ENCODE peak calls at places on chromosomes 6 and 20, in seven cellular contexts. I, K, H, L, E, U and R are unnamed samples.

GRCh38 chr20:22796465-22797077 is 212.2 kb upstream of the FOXA2 start:
- DNase-seq in I (no peak), K (peak), H (peak), L (no peak), E (no peak), U (peak), R (no peak)

GRCh38 chr20:22577515-22578220 is 6.7 kb downstream of the FOXA2 start:
- DNase-seq in I (peak), K (no peak), H (no peak), L (no peak), E (no peak), U (no peak), R (no peak)

GRCh38 chr6:46217671-46218131 is 46.9 kb upstream of the ENPP5 start:
- DNase-seq in I (no peak), K (peak), H (no peak), L (no peak), E (peak), U (peak), R (no peak)

GRCh38 chr6:42336431-42336830 is 115.3 kb downstream of the TRERF1 start:
- DNase-seq in I (no peak), K (no peak), H (no peak), L (no peak), E (no peak), U (no peak), R (no peak)

GRCh38 chr20:43473058-43473704 is 15.5 kb downstream of the SRSF6 start:
- DNase-seq in I (no peak), K (no peak), H (no peak), L (no peak), E (no peak), U (no peak), R (no peak)

GRCh38 chr6:134925800-134926199 is 24.1 kb downstream of the ALDH8A1 start:
- DNase-seq in I (no peak), K (peak), H (peak), L (no peak), E (no peak), U (no peak), R (no peak)

GRCh38 chr6:88725111-88725711 is 238.2 kb downstream of the RNGTT start:
- DNase-seq in I (no peak), K (peak), H (peak), L (peak), E (peak), U (peak), R (no peak)

GRCh38 chr6:34095741-34096140 is 50.1 kb downstream of the GRM4 start:
- DNase-seq in I (no peak), K (no peak), H (no peak), L (no peak), E (no peak), U (no peak), R (no peak)

GRCh38 chr20:36322131-36322530 is 16.0 kb downstream of the DLGAP4 start:
- DNase-seq in I (no peak), K (no peak), H (no peak), L (no peak), E (no peak), U (no peak), R (no peak)

GRCh38 chr20:31821427-31821826 is 2.3 kb downstream of the MYLK2 start:
- DNase-seq in I (no peak), K (no peak), H (no peak), L (no peak), E (no peak), U (no peak), R (no peak)

GRCh38 chr20:19767070-19767469 is 9.0 kb downstream of the RIN2 start:
- DNase-seq in I (no peak), K (no peak), H (no peak), L (no peak), E (no peak), U (no peak), R (no peak)

GRCh38 chr6:101650402-101651100 is 257.0 kb downstream of the GRIK2 start:
- DNase-seq in I (no peak), K (no peak), H (no peak), L (no peak), E (no peak), U (no peak), R (no peak)

GRCh38 chr20:4973330-4974097 is 27.8 kb downstream of the SLC23A2 start:
- DNase-seq in I (peak), K (peak), H (peak), L (peak), E (peak), U (peak), R (no peak)

GRCh38 chr20:47150403-47151152 is 205.9 kb downstream of the ZMYND8 start:
- DNase-seq in I (peak), K (peak), H (peak), L (no peak), E (no peak), U (peak), R (no peak)

GRCh38 chr6:42101186-42101657 is 41.2 kb downstream of the C6orf132 start:
- DNase-seq in I (peak), K (peak), H (peak), L (no peak), E (no peak), U (no peak), R (no peak)

GRCh38 chr20:62571667-62572344 is 70.5 kb upstream of the SLCO4A1 start:
- DNase-seq in I (no peak), K (no peak), H (no peak), L (no peak), E (no peak), U (no peak), R (no peak)

GRCh38 chr20:41365785-41366545 is 653 bp downstream of the EMILIN3 start:
- DNase-seq in I (no peak), K (peak), H (no peak), L (no peak), E (no peak), U (no peak), R (no peak)

GRCh38 chr6:159047896-159048685 is 3.3 kb upstream of the TAGAP start:
- DNase-seq in I (no peak), K (no peak), H (no peak), L (no peak), E (no peak), U (no peak), R (no peak)

GRCh38 chr20:57435498-57436222 is 44.5 kb downstream of the RBM38 start:
- DNase-seq in I (peak), K (peak), H (peak), L (peak), E (no peak), U (peak), R (no peak)

GRCh38 chr6:76707630-76708029 is 635.2 kb upstream of the IMPG1 start:
- DNase-seq in I (no peak), K (no peak), H (no peak), L (no peak), E (no peak), U (no peak), R (no peak)

GRCh38 chr6:160088069-160088773 is 33.4 kb upstream of the SLC22A1 start:
- DNase-seq in I (peak), K (peak), H (peak), L (peak), E (no peak), U (peak), R (no peak)

GRCh38 chr6:34416877-34417371 is 8.9 kb downstream of the RPS10 start:
- DNase-seq in I (no peak), K (no peak), H (no peak), L (no peak), E (no peak), U (no peak), R (no peak)

GRCh38 chr6:87333591-87334181 is 4.6 kb upstream of the GJB7 start:
- DNase-seq in I (no peak), K (peak), H (peak), L (no peak), E (no peak), U (no peak), R (no peak)

GRCh38 chr6:146857960-146858308 is 259.2 kb downstream of the ADGB start:
- DNase-seq in I (no peak), K (no peak), H (no peak), L (no peak), E (no peak), U (no peak), R (no peak)

GRCh38 chr6:138307352-138307751 is 70.4 kb upstream of the SMIM28 start:
- DNase-seq in I (no peak), K (peak), H (peak), L (no peak), E (no peak), U (no peak), R (no peak)

DNA sequence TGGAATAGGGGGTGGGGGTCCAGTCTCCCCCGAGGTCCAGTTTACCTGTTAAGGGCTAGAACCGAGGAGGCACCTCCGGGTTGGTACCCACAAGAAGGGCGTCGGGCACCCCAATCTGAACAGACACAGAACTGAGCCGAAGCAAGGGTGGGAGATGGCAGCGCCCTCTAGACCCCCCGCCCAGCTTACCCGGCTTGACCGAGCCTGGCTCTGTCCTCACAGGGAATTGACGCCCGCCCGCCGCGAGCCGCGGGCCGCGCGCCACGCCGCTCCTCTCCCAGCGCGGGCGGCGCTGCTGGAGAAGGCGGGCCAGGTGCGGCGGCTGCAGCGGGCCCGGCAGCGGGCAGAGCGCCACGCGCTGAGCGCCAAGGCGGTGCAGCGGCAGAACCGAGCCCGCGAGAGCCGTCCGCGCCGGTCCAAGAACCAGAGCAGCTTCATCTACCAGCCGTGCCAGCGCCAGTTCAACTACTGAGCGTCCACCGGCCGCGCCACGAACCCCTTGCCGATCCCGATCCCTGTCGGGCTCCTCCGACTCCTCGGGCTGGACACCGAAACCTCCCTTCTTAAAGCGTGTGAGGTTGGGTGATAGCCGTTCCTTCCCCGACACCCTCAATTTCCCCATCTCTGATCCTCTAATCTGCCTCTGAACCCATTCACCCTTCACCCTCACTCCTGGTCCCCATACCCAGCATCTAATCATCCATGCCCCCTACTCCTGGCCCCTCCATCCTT is 5.9 kb downstream of the TP53INP2 start:
- DNase-seq in I (peak), K (peak), H (peak), L (no peak), E (no peak), U (peak), R (no peak)
- TF ChIP-seq CTCF in I (no peak), K (no peak), H (peak), L (peak), E (peak), U (peak), R (no peak)

DNA sequence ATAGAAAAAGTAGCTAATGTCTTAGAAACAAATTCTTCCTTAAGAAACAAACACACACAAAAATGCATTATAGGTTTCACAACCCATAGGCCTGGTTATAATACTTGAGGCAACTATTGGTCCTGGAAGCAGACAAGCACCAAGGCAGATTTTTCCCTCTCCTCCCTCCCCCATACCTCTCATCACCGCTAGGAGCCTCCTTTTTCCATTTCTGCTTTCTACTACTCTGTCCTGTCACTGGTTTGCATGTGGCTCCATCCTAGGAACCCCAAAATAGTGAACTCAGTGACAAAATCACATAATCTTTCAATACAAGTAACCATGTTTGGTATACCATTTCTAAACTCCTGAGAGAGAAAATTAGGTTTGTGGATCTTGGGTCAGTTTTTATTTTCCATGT is 66.1 kb downstream of the HMGCLL1 start:
- DNase-seq in I (no peak), K (no peak), H (no peak), L (no peak), E (no peak), U (no peak), R (no peak)
- TF ChIP-seq CTCF in I (no peak), K (no peak), H (no peak), L (no peak), E (peak), U (no peak), R (no peak)

GRCh38 chr6:132830236-132830799 is 15.9 kb downstream of the RPS12 start:
- DNase-seq in I (no peak), K (peak), H (peak), L (no peak), E (no peak), U (peak), R (no peak)
- TF ChIP-seq CTCF in I (no peak), K (peak), H (peak), L (peak), E (peak), U (peak), R (no peak)

GRCh38 chr6:39476670-39477069 is 154.2 kb upstream of the KCNK16 start:
- DNase-seq in I (no peak), K (no peak), H (no peak), L (no peak), E (no peak), U (no peak), R (no peak)
- TF ChIP-seq CTCF in I (no peak), K (no peak), H (no peak), L (no peak), E (no peak), U (no peak), R (no peak)

DNA sequence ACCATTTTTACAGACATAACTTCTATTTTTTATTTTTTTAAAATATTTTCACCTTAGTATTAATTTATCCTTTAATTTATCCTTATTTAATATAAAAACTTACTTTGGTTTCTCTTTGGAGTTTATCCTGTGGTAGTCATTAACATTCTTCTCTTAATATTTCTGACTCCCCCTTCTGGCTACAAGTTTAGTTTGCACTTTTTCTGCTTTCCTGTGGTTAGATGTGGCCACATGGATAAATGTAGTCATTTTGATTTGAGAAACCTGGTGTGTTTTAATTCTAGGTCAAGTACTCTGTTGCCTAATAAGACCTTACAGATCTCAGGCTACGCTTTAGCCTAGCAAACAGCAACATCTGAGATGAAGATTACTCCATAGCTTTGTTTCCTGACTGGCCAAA is 1187.5 kb downstream of the HACE1 start:
- DNase-seq in I (no peak), K (no peak), H (peak), L (no peak), E (no peak), U (peak), R (no peak)
- TF ChIP-seq CTCF in I (no peak), K (no peak), H (no peak), L (peak), E (no peak), U (peak), R (no peak)

GRCh38 chr6:131597448-131597847 is 24.4 kb downstream of the ARG1 start:
- DNase-seq in I (no peak), K (peak), H (no peak), L (no peak), E (no peak), U (no peak), R (no peak)
- TF ChIP-seq CTCF in I (peak), K (peak), H (peak), L (peak), E (peak), U (peak), R (no peak)

DNA sequence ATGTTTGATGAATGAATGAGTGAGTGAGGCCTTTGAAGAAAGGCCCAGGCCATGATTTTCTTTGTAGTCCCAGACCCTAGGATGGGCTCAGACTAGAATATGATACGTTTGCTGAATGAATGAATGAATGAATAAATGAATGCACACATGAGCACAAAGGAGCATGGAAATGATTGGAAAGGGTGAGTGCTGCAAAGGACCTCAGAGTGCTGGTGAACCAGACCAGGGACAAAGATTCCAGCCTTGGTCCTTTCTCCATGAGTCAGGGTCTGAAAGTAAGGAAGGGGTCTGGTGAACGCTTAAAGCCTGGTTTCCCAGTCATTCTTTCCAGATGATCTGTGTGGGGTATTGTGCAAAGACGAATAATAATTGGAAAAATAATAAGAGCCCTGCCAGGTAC is 40.0 kb upstream of the MRPS18A start:
- DNase-seq in I (no peak), K (no peak), H (no peak), L (no peak), E (no peak), U (no peak), R (no peak)
- TF ChIP-seq CTCF in I (no peak), K (no peak), H (no peak), L (no peak), E (no peak), U (no peak), R (no peak)

DNA sequence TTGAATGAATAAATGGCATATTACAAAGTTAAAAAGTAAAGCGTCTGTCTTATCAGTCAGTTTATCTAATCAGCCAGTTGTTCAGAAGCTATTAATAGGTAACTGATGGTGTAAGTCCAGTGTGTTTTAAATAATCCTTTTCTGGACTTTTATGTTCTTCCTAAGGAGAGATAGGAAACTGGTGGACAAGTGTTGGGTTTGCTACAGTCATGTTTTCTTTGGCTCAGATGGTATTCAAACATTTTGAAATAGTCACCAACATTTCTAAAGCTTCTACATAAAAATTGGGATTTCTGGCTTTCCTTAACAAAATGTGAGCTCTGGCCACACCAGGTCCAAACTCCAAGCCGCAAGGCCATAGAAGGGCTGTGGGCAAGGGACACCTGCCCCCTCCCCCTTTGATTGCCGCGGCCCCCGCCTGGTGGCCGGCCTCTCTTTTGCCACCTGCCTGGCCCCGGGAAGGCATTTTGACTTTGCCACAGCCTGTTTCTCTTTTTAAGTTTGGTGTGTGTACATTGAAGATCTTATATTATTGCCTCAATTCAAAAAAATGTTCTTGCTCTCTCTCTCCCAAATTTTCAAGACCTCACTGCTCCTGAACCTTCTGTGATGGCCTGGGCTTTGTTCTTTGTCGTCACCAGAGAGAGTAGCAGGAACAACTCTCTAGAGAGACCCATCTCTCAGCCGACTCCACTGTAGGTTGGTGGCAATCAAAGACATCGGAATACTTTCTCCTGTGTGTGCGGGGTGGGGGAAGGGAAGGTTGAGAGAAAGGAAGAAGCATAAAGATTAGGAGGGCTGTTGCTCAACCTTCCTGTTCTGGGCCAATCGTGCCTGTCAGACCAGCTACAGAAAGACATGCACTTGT is 84.0 kb upstream of the ZNF217 start:
- DNase-seq in I (peak), K (peak), H (peak), L (no peak), E (no peak), U (no peak), R (no peak)
- TF ChIP-seq CTCF in I (no peak), K (peak), H (no peak), L (no peak), E (no peak), U (no peak), R (no peak)

GRCh38 chr6:1834641-1835516 is 225.2 kb downstream of the FOXC1 start:
- DNase-seq in I (no peak), K (no peak), H (no peak), L (no peak), E (no peak), U (no peak), R (no peak)

GRCh38 chr6:1832844-1833787 is 223.4 kb downstream of the FOXC1 start:
- DNase-seq in I (peak), K (peak), H (peak), L (no peak), E (no peak), U (peak), R (no peak)

GRCh38 chr6:1832358-1832757 is 222.6 kb downstream of the FOXC1 start:
- DNase-seq in I (no peak), K (no peak), H (no peak), L (no peak), E (no peak), U (no peak), R (no peak)

GRCh38 chr6:1836690-1837089 is 227.0 kb downstream of the FOXC1 start:
- DNase-seq in I (no peak), K (no peak), H (no peak), L (no peak), E (no peak), U (no peak), R (no peak)

DNA sequence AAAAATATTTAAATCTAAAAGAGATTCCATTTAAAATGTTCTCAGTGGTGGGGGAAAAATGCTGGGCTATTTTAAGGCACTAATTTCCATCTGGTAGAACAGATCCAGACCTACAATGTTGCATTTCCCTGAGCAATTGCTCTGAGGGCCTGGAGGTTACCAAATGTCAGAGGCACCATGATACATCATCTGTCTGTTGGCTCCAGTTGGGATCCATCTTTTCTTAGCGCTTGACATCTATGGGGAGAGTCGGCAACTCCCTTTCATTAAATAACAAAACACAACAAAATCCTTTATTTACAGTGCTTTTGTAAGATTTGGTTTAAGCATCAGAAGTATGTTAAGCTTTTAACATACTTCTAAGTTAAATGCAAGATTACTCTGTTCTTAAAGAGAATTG is 224.5 kb downstream of the FOXC1 start:
- DNase-seq in I (no peak), K (no peak), H (no peak), L (no peak), E (no peak), U (no peak), R (no peak)
- TF ChIP-seq CTCF in I (no peak), K (no peak), H (no peak), L (no peak), E (no peak), U (no peak), R (no peak)